ENCODE peak calls at places on chromosome 11, in seven cellular contexts. B is coronary artery, H is tibial artery, C is upper lobe of right lung, N is PC-3, O is B cell, L is tibial nerve. Q is an unnamed sample.
A peak's percentile ranks its signal among the peaks of the same experiment; 100 is the strongest.

GRCh38 chr11:2537896-2538855 is 93.4 kb downstream of the KCNQ1 start:
- DNase-seq in L (no peak), H (no peak), C (peak; percentile 60), O (no peak), N (no peak), B (peak; percentile 46), Q (no peak)

GRCh38 chr11:66843776-66844495 is 695 bp downstream of the RCE1 start:
- DNase-seq in B (peak; percentile 47), H (no peak), O (no peak), N (no peak), L (no peak), C (no peak), Q (no peak)

GRCh38 chr11:35289821-35290220 is 129.5 kb downstream of the SLC1A2 start:
- DNase-seq in C (no peak), H (no peak), B (no peak), N (peak; percentile 40), L (no peak), O (no peak), Q (peak; percentile 10)

GRCh38 chr11:66237867-66238266 is 30.6 kb upstream of the RAB1B start:
- DNase-seq in C (no peak), N (no peak), H (no peak), L (no peak), O (no peak), B (no peak), Q (no peak)

GRCh38 chr11:3830741-3831140 is 10.0 kb downstream of the RHOG start:
- DNase-seq in L (no peak), B (no peak), O (no peak), H (no peak), N (no peak), C (no peak), Q (no peak)

GRCh38 chr11:34599406-34599901 is 21.4 kb upstream of the EHF start:
- DNase-seq in B (no peak), H (no peak), C (no peak), L (no peak), O (no peak), N (peak; percentile 93), Q (peak; percentile 51)

GRCh38 chr11:70871881-70872280 is 380.5 kb downstream of the SHANK2 start:
- DNase-seq in B (no peak), N (no peak), C (no peak), L (no peak), H (no peak), O (no peak), Q (no peak)

GRCh38 chr11:66190776-66191175 is 77.7 kb upstream of the RAB1B start:
- DNase-seq in H (no peak), O (no peak), L (no peak), B (no peak), C (no peak), N (no peak), Q (no peak)

GRCh38 chr11:17277024-17277584 is 565 bp downstream of the NUCB2 start:
- DNase-seq in O (no peak), N (peak; percentile 48), H (peak; percentile 20), L (no peak), B (peak; percentile 83), C (no peak), Q (peak; percentile 40)

GRCh38 chr11:63132985-63133775 is 10.8 kb downstream of the SLC22A24 start:
- DNase-seq in B (no peak), L (no peak), H (no peak), O (no peak), N (no peak), C (no peak), Q (no peak)

GRCh38 chr11:33564856-33565453 is 135.7 kb downstream of the C11orf91 start:
- DNase-seq in B (no peak), N (no peak), L (no peak), H (no peak), C (no peak), O (no peak), Q (no peak)

GRCh38 chr11:116078101-116078561 is 573.9 kb upstream of the CADM1 start:
- DNase-seq in L (no peak), N (no peak), O (no peak), B (no peak), C (no peak), H (no peak), Q (no peak)

GRCh38 chr11:35483131-35483800 is 42.1 kb downstream of the PAMR1 start:
- DNase-seq in N (no peak), O (no peak), C (no peak), B (no peak), L (no peak), H (no peak), Q (no peak)

GRCh38 chr11:944711-945470 is 19.2 kb downstream of the AP2A2 start:
- DNase-seq in O (no peak), C (no peak), L (no peak), H (no peak), N (no peak), B (no peak), Q (no peak)
- TF ChIP-seq CTCF in O (no peak), C (no peak), L (no peak), H (no peak), N (no peak), B (no peak), Q (no peak)

GRCh38 chr11:11010624-11011127 is 152.8 kb upstream of the ZBED5 start:
- DNase-seq in B (no peak), L (peak; percentile 28), N (peak; percentile 35), C (no peak), O (no peak), H (peak; percentile 43), Q (peak; percentile 51)
- TF ChIP-seq CTCF in B (peak; percentile 15), L (peak; percentile 31), N (peak; percentile 51), C (peak; percentile 49), O (no peak), H (peak; percentile 48), Q (no peak)

GRCh38 chr11:118263109-118263508 is 988 bp downstream of the MPZL2 start:
- DNase-seq in O (no peak), C (no peak), L (no peak), B (no peak), N (no peak), H (no peak), Q (no peak)

GRCh38 chr11:118259138-118259537 is 5.0 kb downstream of the MPZL2 start:
- DNase-seq in B (no peak), N (no peak), H (no peak), C (no peak), O (no peak), L (no peak), Q (no peak)

GRCh38 chr11:118260353-118260752 is 3.7 kb downstream of the MPZL2 start:
- DNase-seq in N (no peak), H (no peak), O (no peak), C (no peak), B (no peak), L (no peak), Q (no peak)

GRCh38 chr11:118263694-118264567 is at the start of gene MPZL2:
- DNase-seq in B (no peak), L (peak; percentile 6), O (peak; percentile 43), N (peak; percentile 95), C (peak; percentile 83), H (peak; percentile 26), Q (peak; percentile 93)

GRCh38 chr11:118258410-118258809 is 5.7 kb downstream of the MPZL2 start:
- DNase-seq in L (no peak), N (peak; percentile 50), B (no peak), C (no peak), O (no peak), H (no peak), Q (peak; percentile 23)
- TF ChIP-seq CTCF in L (no peak), N (peak; percentile 68), B (no peak), C (peak; percentile 14), O (no peak), H (no peak), Q (no peak)

DNA sequence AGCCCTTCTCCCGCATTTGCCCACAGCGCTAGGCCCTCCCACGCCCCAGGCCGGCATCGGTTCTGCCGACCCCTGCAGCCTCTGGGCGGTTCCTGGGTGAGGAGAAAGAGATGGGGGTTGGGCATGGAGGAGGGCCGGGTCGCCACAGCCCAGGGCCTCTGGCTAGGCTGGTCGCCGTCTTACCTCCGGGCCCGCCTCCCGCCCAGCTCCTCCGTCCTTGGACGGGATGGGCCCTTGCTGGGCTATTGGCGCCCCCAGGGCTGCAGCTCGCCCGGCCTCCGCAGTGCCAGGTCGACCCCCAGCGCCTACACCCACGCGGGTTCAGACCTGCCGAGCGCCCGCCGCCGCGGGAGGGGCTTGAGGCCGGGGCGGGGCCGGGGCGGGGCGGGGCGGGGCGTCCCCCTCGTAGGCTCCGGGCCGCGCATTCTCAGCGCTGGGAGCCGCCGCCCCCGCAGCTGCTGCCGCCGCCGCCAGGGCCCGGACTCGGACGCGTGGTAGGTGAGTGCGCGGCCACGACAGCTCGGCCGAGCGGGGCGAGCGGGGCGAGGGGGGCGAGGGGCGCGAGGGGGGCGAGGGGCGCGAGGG is at the start of gene CD151:
- DNase-seq in H (no peak), O (peak; percentile 49), B (no peak), C (peak; percentile 79), L (no peak), N (peak; percentile 60), Q (peak; percentile 68)
- TF ChIP-seq CTCF in H (no peak), O (no peak), B (no peak), C (no peak), L (no peak), N (no peak), Q (no peak)

GRCh38 chr11:13288375-13289029 is 10.9 kb downstream of the BMAL1 start:
- DNase-seq in O (no peak), N (peak; percentile 56), B (no peak), L (no peak), C (no peak), H (no peak), Q (no peak)

GRCh38 chr11:13290221-13290980 is 12.8 kb downstream of the BMAL1 start:
- DNase-seq in L (no peak), H (no peak), B (no peak), O (no peak), C (no peak), N (peak; percentile 37), Q (peak; percentile 27)

GRCh38 chr11:13287026-13287425 is 9.4 kb downstream of the BMAL1 start:
- DNase-seq in N (no peak), L (no peak), O (no peak), B (no peak), C (no peak), H (no peak), Q (no peak)

GRCh38 chr11:13287681-13288080 is 10.1 kb downstream of the BMAL1 start:
- DNase-seq in N (peak; percentile 69), O (no peak), L (no peak), H (no peak), B (no peak), C (no peak), Q (no peak)

DNA sequence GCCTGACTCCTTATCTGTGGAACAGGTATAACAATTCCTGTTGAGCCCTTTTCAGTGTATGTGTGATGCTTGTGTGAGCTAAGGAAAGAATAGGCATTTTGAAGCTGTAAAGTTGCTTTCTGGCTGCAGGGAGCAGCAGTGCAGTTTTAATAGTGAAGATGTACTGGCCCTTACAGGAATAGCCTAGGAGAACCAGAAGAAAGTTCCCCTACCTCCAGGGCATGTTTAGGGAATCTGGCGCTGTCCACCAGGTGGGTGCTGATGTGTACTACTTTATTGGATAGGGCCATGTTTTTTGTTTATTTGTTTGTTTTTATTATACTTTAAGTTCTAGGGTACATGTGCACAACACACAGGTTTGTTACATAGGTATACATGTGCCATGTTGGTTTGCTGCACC is 11.5 kb downstream of the BMAL1 start:
- DNase-seq in L (no peak), O (no peak), H (no peak), C (no peak), N (peak; percentile 36), B (no peak), Q (peak; percentile 51)
- TF ChIP-seq CTCF in L (no peak), O (no peak), H (no peak), C (no peak), N (peak; percentile 26), B (no peak), Q (no peak)

GRCh38 chr11:7548659-7549283 is 35.0 kb downstream of the PPFIBP2 start:
- DNase-seq in H (no peak), O (no peak), N (peak; percentile 52), B (no peak), L (no peak), C (no peak), Q (peak; percentile 43)
- TF ChIP-seq CTCF in H (no peak), O (peak; percentile 49), N (peak; percentile 62), B (no peak), L (no peak), C (peak; percentile 30), Q (no peak)